ENCODE peak calls at places on chromosome 12, in five cellular contexts. One of them, this sample, is unnamed.
A peak's percentile ranks its signal among the peaks of the same experiment; 100 is the strongest.

GRCh38 chr12:132617822-132618682 is 524 bp upstream of the P2RX2 start:
- DNase-seq in heart right ventricle: no peak
- DNase-seq in pancreas: no peak
- DNase-seq in ovary: no peak
- DNase-seq in stomach: no peak
- DNase-seq in this sample: no peak

GRCh38 chr12:124410354-124411175 is 115.7 kb downstream of the RFLNA start:
- DNase-seq in pancreas: peak; percentile 59
- DNase-seq in stomach: no peak
- DNase-seq in heart right ventricle: no peak
- DNase-seq in ovary: no peak
- DNase-seq in this sample: no peak

GRCh38 chr12:30323008-30323407 is 372.7 kb downstream of the IPO8 start:
- DNase-seq in pancreas: no peak
- DNase-seq in ovary: no peak
- DNase-seq in stomach: no peak
- DNase-seq in heart right ventricle: no peak
- DNase-seq in this sample: no peak

GRCh38 chr12:119994892-119995658 is 6.0 kb downstream of the BICDL1 start:
- DNase-seq in ovary: no peak
- DNase-seq in heart right ventricle: no peak
- DNase-seq in pancreas: no peak
- DNase-seq in stomach: no peak
- DNase-seq in this sample: no peak

GRCh38 chr12:25655702-25656101 is 102.6 kb upstream of the LMNTD1 start:
- DNase-seq in pancreas: no peak
- DNase-seq in heart right ventricle: no peak
- DNase-seq in stomach: no peak
- DNase-seq in ovary: no peak
- DNase-seq in this sample: no peak

GRCh38 chr12:104410326-104410725 is 46.4 kb upstream of the CHST11 start:
- DNase-seq in ovary: no peak
- DNase-seq in heart right ventricle: no peak
- DNase-seq in stomach: no peak
- DNase-seq in pancreas: no peak
- DNase-seq in this sample: no peak

GRCh38 chr12:25552681-25553080 is 402 bp downstream of the LMNTD1 start:
- DNase-seq in heart right ventricle: no peak
- DNase-seq in stomach: no peak
- DNase-seq in ovary: no peak
- DNase-seq in pancreas: no peak
- DNase-seq in this sample: no peak

GRCh38 chr12:52037248-52037861 is 13.9 kb upstream of the NR4A1 start:
- DNase-seq in stomach: peak; percentile 54
- DNase-seq in ovary: peak; percentile 89
- DNase-seq in heart right ventricle: peak; percentile 69
- DNase-seq in pancreas: peak; percentile 56
- DNase-seq in this sample: no peak

GRCh38 chr12:57429473-57430116 is 1.2 kb downstream of the R3HDM2 start:
- DNase-seq in heart right ventricle: no peak
- DNase-seq in stomach: no peak
- DNase-seq in ovary: no peak
- DNase-seq in pancreas: no peak
- DNase-seq in this sample: no peak

GRCh38 chr12:75545636-75546035 is 34.2 kb upstream of the KRR1 start:
- DNase-seq in heart right ventricle: no peak
- DNase-seq in pancreas: no peak
- DNase-seq in ovary: no peak
- DNase-seq in stomach: no peak
- DNase-seq in this sample: no peak

GRCh38 chr12:50828121-50828520 is 14.6 kb upstream of the TMPRSS12 start:
- DNase-seq in pancreas: no peak
- DNase-seq in heart right ventricle: no peak
- DNase-seq in stomach: no peak
- DNase-seq in ovary: no peak
- DNase-seq in this sample: no peak

GRCh38 chr12:76623929-76624328 is 64.4 kb upstream of the OSBPL8 start:
- DNase-seq in heart right ventricle: no peak
- DNase-seq in pancreas: no peak
- DNase-seq in ovary: no peak
- DNase-seq in stomach: no peak
- DNase-seq in this sample: no peak

GRCh38 chr12:43306066-43306465 is 245.9 kb downstream of the ADAMTS20 start:
- DNase-seq in heart right ventricle: no peak
- DNase-seq in stomach: no peak
- DNase-seq in pancreas: no peak
- DNase-seq in ovary: no peak
- DNase-seq in this sample: no peak

GRCh38 chr12:54419088-54419887 is at the start of gene ITGA5:
- DNase-seq in stomach: peak; percentile 66
- DNase-seq in pancreas: peak; percentile 74
- DNase-seq in ovary: peak; percentile 87
- DNase-seq in heart right ventricle: peak; percentile 82
- DNase-seq in this sample: no peak

GRCh38 chr12:121181181-121181580 is 28.7 kb upstream of the P2RX4 start:
- DNase-seq in stomach: no peak
- DNase-seq in ovary: no peak
- DNase-seq in heart right ventricle: no peak
- DNase-seq in pancreas: no peak
- DNase-seq in this sample: no peak

GRCh38 chr12:54082402-54082892 is 28.8 kb downstream of the HOXC4 start:
- DNase-seq in pancreas: peak; percentile 19
- DNase-seq in stomach: peak; percentile 74
- DNase-seq in ovary: peak; percentile 79
- DNase-seq in heart right ventricle: no peak
- DNase-seq in this sample: no peak

GRCh38 chr12:75959060-75959459 is 72.5 kb downstream of the PHLDA1 start:
- DNase-seq in pancreas: no peak
- DNase-seq in stomach: no peak
- DNase-seq in ovary: no peak
- DNase-seq in heart right ventricle: no peak
- DNase-seq in this sample: no peak

GRCh38 chr12:2488596-2488995 is 306.2 kb upstream of the FKBP4 start:
- DNase-seq in stomach: no peak
- DNase-seq in pancreas: no peak
- DNase-seq in heart right ventricle: no peak
- DNase-seq in ovary: no peak
- DNase-seq in this sample: no peak

GRCh38 chr12:3365416-3366385 is 125.3 kb upstream of the PRMT8 start:
- DNase-seq in stomach: peak; percentile 50
- DNase-seq in heart right ventricle: peak; percentile 36
- DNase-seq in ovary: peak; percentile 50
- DNase-seq in pancreas: peak; percentile 70
- DNase-seq in this sample: no peak

GRCh38 chr12:98422809-98423208 is 92.6 kb upstream of the TMPO start:
- DNase-seq in ovary: no peak
- DNase-seq in heart right ventricle: no peak
- DNase-seq in stomach: no peak
- DNase-seq in pancreas: no peak
- DNase-seq in this sample: no peak

GRCh38 chr12:32118806-32119205 is 12.2 kb downstream of the BICD1 start:
- DNase-seq in pancreas: no peak
- DNase-seq in heart right ventricle: no peak
- DNase-seq in ovary: no peak
- DNase-seq in stomach: no peak
- DNase-seq in this sample: no peak

DNA sequence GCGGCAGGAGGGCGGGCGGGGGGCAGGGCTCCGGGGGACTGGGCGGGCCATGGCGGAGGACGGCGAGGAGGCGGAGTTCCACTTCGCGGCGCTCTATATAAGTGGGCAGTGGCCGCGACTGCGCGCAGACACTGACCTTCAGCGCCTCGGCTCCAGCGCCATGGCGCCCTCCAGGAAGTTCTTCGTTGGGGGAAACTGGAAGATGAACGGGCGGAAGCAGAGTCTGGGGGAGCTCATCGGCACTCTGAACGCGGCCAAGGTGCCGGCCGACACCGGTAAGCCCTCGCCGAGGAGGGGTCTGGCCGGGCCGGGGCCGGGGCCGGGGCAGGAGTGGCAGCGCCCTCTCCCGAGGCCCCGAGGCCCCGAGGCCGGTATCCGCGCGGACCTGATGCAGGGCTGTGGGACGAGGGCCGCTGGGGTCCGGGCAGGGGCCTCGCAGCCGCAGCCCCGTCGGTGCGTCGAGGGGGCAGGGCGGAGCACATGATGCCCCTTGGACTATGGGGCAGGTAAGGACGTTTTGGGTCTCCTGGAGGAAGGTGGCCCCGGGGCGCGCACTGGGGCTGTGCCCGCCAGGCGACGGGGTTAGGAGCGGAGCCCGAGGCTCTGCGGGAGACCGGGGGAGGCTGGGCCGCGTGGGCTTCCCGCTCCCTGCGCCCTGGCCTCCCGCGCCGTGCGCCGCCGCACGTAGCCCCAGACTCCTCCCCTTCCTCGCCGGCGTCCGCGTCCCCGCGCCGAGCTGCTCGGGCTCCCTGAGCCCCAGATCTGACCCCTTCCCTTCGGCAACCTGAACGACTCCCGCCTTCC is at the start of gene TPI1:
- DNase-seq in heart right ventricle: peak; percentile 89
- DNase-seq in stomach: peak; percentile 87
- DNase-seq in ovary: peak; percentile 91
- DNase-seq in pancreas: peak; percentile 87
- DNase-seq in this sample: peak; percentile 56
- H3K27ac ChIP-seq in heart right ventricle: peak within 1 kb of the TSS; percentile 100
- H3K27ac ChIP-seq in stomach: peak within 1 kb of the TSS; percentile 99
- H3K27ac ChIP-seq in ovary: peak within 1 kb of the TSS; percentile 73
- H3K27ac ChIP-seq in pancreas: peak within 1 kb of the TSS; percentile 99
- H3K27ac ChIP-seq in this sample: peak within 1 kb of the TSS; percentile 97

DNA sequence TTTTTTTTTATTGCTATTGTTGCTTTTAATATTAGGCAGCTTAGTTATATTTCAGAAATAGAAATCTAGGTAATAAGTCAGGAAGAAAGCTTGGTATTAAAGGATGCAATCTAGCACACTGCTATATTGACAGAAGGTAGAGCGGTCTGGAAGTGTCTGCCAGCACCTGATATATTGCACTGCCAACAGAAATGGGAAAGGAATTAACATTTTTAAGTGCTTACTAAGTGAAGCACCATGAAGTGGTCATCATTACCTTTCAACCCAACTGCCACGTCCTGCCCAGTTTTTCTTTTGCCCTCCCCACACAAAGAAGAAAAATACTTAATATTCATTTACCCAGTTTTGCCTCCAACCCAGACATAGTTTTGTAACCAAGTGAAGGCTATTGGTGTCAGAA is 163.5 kb downstream of the KITLG start:
- DNase-seq in heart right ventricle: no peak
- DNase-seq in stomach: no peak
- DNase-seq in ovary: no peak
- DNase-seq in pancreas: no peak
- DNase-seq in this sample: no peak
- H3K4me1 ChIP-seq in heart right ventricle: no peaks in the 10 kb centered on the region
- H3K4me1 ChIP-seq in stomach: peaks cover 13% of the 10 kb centered on the region
- H3K4me1 ChIP-seq in ovary: no peaks in the 10 kb centered on the region
- H3K4me1 ChIP-seq in pancreas: no peaks in the 10 kb centered on the region
- H3K4me1 ChIP-seq in this sample: no peaks in the 10 kb centered on the region

GRCh38 chr12:26798013-26798412 is 35.0 kb downstream of the ITPR2 start:
- DNase-seq in stomach: no peak
- DNase-seq in ovary: no peak
- DNase-seq in pancreas: no peak
- DNase-seq in heart right ventricle: no peak
- DNase-seq in this sample: no peak
- H3K27ac ChIP-seq in stomach: no peak overlapping the region
- H3K27ac ChIP-seq in ovary: no peak overlapping the region
- H3K27ac ChIP-seq in pancreas: no peak overlapping the region
- H3K27ac ChIP-seq in heart right ventricle: no peak overlapping the region
- H3K27ac ChIP-seq in this sample: no peak overlapping the region

DNA sequence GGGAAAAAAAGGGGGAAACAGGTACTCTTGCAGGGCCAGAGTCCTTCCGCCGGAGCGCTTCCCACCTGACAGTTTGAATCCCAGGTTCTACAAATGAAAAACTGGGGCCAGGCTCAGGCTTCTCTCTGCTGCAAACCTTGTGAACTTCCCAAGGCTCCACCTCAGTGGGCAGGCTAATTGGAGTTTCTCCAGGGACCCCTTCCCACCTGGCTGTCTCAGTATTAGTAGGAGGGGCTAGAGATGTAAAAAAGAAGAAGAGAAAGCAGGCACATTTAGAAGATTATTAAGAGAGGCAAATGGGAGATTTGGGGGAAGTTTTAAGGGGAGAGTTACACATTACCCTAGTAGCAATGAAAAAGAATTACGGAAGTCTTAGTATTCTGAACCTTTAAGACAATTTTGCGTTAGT is 20.0 kb upstream of the CLEC2D start:
- DNase-seq in heart right ventricle: no peak
- DNase-seq in stomach: no peak
- DNase-seq in pancreas: no peak
- DNase-seq in ovary: no peak
- DNase-seq in this sample: no peak
- H3K4me1 ChIP-seq in heart right ventricle: peaks cover 27% of the 10 kb centered on the region
- H3K4me1 ChIP-seq in stomach: no peaks in the 10 kb centered on the region
- H3K4me1 ChIP-seq in pancreas: peaks cover 4% of the 10 kb centered on the region
- H3K4me1 ChIP-seq in ovary: peaks cover 3% of the 10 kb centered on the region
- H3K4me1 ChIP-seq in this sample: no peaks in the 10 kb centered on the region

This sample was measured in thoracic aorta.